ENCODE peak calls at places on chromosomes 1 and 21, in four cellular contexts. P is H54, J is NCI-H1417, K is AG04450. X is an unnamed sample.

GRCh38 chr1:217910791-217911320 is 279.7 kb downstream of the SPATA17 start:
- DNase-seq in P (no peak), J (no peak), K (no peak), X (no peak)

GRCh38 chr1:228884196-228884595 is 148.9 kb downstream of the RHOU start:
- DNase-seq in P (no peak), J (no peak), K (no peak), X (no peak)

GRCh38 chr1:43995984-43996732 is 4.8 kb downstream of the CCDC24 start:
- DNase-seq in P (no peak), J (no peak), K (no peak), X (no peak)

GRCh38 chr1:43836267-43836951 is 97.2 kb upstream of the ARTN start:
- DNase-seq in P (peak), J (peak), K (no peak), X (peak)

GRCh38 chr1:156111355-156111962 is 3.1 kb upstream of the LMNA start:
- DNase-seq in P (no peak), J (no peak), K (no peak), X (no peak)

GRCh38 chr1:81701071-81701470 is 99.7 kb upstream of the ADGRL2 start:
- DNase-seq in P (no peak), J (no peak), K (no peak), X (no peak)

GRCh38 chr1:62175568-62176179 is 19.0 kb upstream of the L1TD1 start:
- DNase-seq in P (no peak), J (peak), K (peak), X (peak)

GRCh38 chr1:193524616-193525015 is 338.2 kb upstream of the B3GALT2 start:
- DNase-seq in P (no peak), J (no peak), K (no peak), X (no peak)

GRCh38 chr1:2208309-2209239 is 14.0 kb upstream of the FAAP20 start:
- DNase-seq in P (peak), J (peak), K (no peak), X (no peak)

GRCh38 chr1:163410073-163410522 is 88.3 kb downstream of the NUF2 start:
- DNase-seq in P (peak), J (peak), K (peak), X (peak)

GRCh38 chr1:41631971-41632370 is 147.5 kb upstream of the EDN2 start:
- DNase-seq in P (peak), J (no peak), K (no peak), X (no peak)

GRCh38 chr1:79059361-79059760 is 52.8 kb upstream of the ADGRL4 start:
- DNase-seq in P (no peak), J (no peak), K (no peak), X (no peak)

GRCh38 chr1:3654549-3655281 is 2.4 kb downstream of the TP73 start:
- DNase-seq in P (no peak), J (no peak), K (no peak), X (no peak)

GRCh38 chr1:206703647-206704046 is 18.9 kb downstream of the MAPKAPK2 start:
- DNase-seq in P (no peak), J (no peak), K (no peak), X (no peak)

GRCh38 chr1:81478217-81478616 is 322.5 kb upstream of the ADGRL2 start:
- DNase-seq in P (no peak), J (no peak), K (no peak), X (no peak)

GRCh38 chr1:98898901-98899300 is 105.8 kb downstream of the PLPPR5 start:
- DNase-seq in P (no peak), J (no peak), K (no peak), X (no peak)

GRCh38 chr21:45568383-45568782 is 26.1 kb upstream of the SLC19A1 start:
- DNase-seq in P (no peak), J (no peak), K (no peak), X (no peak)

GRCh38 chr1:153578490-153578889 is 12.8 kb upstream of the S100A2 start:
- DNase-seq in P (no peak), J (no peak), K (no peak), X (no peak)

GRCh38 chr1:163038928-163039327 is 30.2 kb upstream of the RGS4 start:
- DNase-seq in P (no peak), J (no peak), K (no peak), X (no peak)

GRCh38 chr1:68795956-68796355 is 299.1 kb upstream of the DEPDC1 start:
- DNase-seq in P (no peak), J (no peak), K (no peak), X (no peak)

GRCh38 chr1:70455291-70455690 is 44.2 kb downstream of the CTH start:
- DNase-seq in P (no peak), J (no peak), K (no peak), X (no peak)

GRCh38 chr21:29920938-29921337 is 18.9 kb downstream of the GRIK1 start:
- DNase-seq in P (no peak), J (no peak), K (no peak), X (no peak)

GRCh38 chr1:75937034-75937433 is 4.8 kb upstream of the ASB17 start:
- DNase-seq in P (no peak), J (no peak), K (peak), X (no peak)

GRCh38 chr1:221418346-221418745 is 323.5 kb downstream of the DUSP10 start:
- DNase-seq in P (no peak), J (no peak), K (no peak), X (no peak)

GRCh38 chr1:41840592-41841246 is 78.0 kb downstream of the HIVEP3 start:
- DNase-seq in P (peak), J (peak), K (no peak), X (no peak)

GRCh38 chr1:193211539-193211938 is 25.1 kb upstream of the B3GALT2 start:
- DNase-seq in P (peak), J (no peak), K (peak), X (no peak)

GRCh38 chr1:156828414-156829085 is 11.9 kb upstream of the SH2D2A start:
- DNase-seq in P (no peak), J (no peak), K (no peak), X (no peak)

GRCh38 chr1:79113836-79114235 is 107.3 kb upstream of the ADGRL4 start:
- DNase-seq in P (no peak), J (no peak), K (no peak), X (no peak)

GRCh38 chr1:52603680-52604501 is 1.7 kb downstream of the GPX7 start:
- DNase-seq in P (no peak), J (no peak), K (no peak), X (no peak)

GRCh38 chr1:167367705-167368104 is 147.0 kb downstream of the POU2F1 start:
- DNase-seq in P (no peak), J (no peak), K (no peak), X (no peak)

GRCh38 chr1:8193840-8194406 is 124.0 kb upstream of the SLC45A1 start:
- DNase-seq in P (no peak), J (no peak), K (no peak), X (no peak)

GRCh38 chr1:26220199-26220912 is 13.6 kb upstream of the CEP85 start:
- DNase-seq in P (no peak), J (peak), K (no peak), X (no peak)

GRCh38 chr1:230303822-230304221 is 122.3 kb downstream of the PGBD5 start:
- DNase-seq in P (no peak), J (peak), K (no peak), X (peak)

GRCh38 chr1:28971980-28972771 is 57.8 kb downstream of the EPB41 start:
- DNase-seq in P (peak), J (no peak), K (peak), X (no peak)

GRCh38 chr1:193011395-193011794 is 47.8 kb downstream of the UCHL5 start:
- DNase-seq in P (no peak), J (no peak), K (no peak), X (no peak)

GRCh38 chr1:53737648-53738204 is 1.2 kb downstream of the GLIS1 start:
- DNase-seq in P (no peak), J (peak), K (no peak), X (no peak)

GRCh38 chr1:2597441-2598328 is 11.1 kb downstream of the PRXL2B start:
- DNase-seq in P (no peak), J (no peak), K (no peak), X (no peak)

GRCh38 chr1:186374313-186375151 is 521 bp downstream of the TPR start:
- DNase-seq in P (peak), J (peak), K (no peak), X (peak)